ENCODE peak calls at places on chromosomes 2 and 18, in eight cellular contexts. K, O, T, Z, W, U, H and J are unnamed samples.

GRCh38 chr18:58581265-58581664 is 47.6 kb downstream of the ALPK2 start:
- DNase-seq in U (peak), T (peak), H (no peak), K (peak), W (peak), Z (peak), O (no peak), J (no peak)

GRCh38 chr2:215293879-215294278 is 18.0 kb upstream of the ATIC start:
- DNase-seq in H (no peak), U (no peak), W (no peak), O (no peak), K (no peak), Z (no peak), T (no peak), J (no peak)

GRCh38 chr18:22398464-22398863 is 19.3 kb downstream of the CTAGE1 start:
- DNase-seq in T (no peak), U (no peak), K (peak), Z (no peak), W (no peak), H (no peak), O (no peak), J (no peak)

GRCh38 chr2:233419626-233420431 is 65.5 kb downstream of the DGKD start:
- DNase-seq in Z (no peak), W (no peak), K (peak), U (no peak), O (peak), T (no peak), H (no peak), J (no peak)

GRCh38 chr18:27996792-27997191 is 180.1 kb downstream of the CDH2 start:
- DNase-seq in H (no peak), U (no peak), Z (peak), K (peak), W (no peak), T (no peak), O (no peak), J (no peak)

GRCh38 chr2:233486778-233487552 is 79.6 kb downstream of the USP40 start:
- DNase-seq in K (peak), H (no peak), W (peak), O (no peak), Z (peak), T (peak), U (no peak), J (no peak)

GRCh38 chr2:205586626-205587025 is 95.7 kb upstream of the NRP2 start:
- DNase-seq in K (no peak), W (no peak), H (no peak), T (no peak), U (no peak), O (no peak), Z (no peak), J (no peak)

GRCh38 chr18:9147440-9148238 is 11.1 kb downstream of the ANKRD12 start:
- DNase-seq in T (peak), U (no peak), W (peak), K (peak), H (no peak), O (peak), Z (peak), J (peak)

GRCh38 chr18:70373062-70373519 is 84.2 kb downstream of the SOCS6 start:
- DNase-seq in T (peak), W (peak), K (peak), Z (peak), H (no peak), O (no peak), U (no peak), J (no peak)

GRCh38 chr18:9081940-9082339 is 20.6 kb upstream of the NDUFV2 start:
- DNase-seq in T (no peak), U (no peak), H (no peak), W (no peak), K (no peak), O (no peak), Z (no peak), J (no peak)

GRCh38 chr2:212173771-212174510 is 364.7 kb downstream of the ERBB4 start:
- DNase-seq in W (no peak), H (no peak), O (no peak), T (no peak), Z (no peak), U (no peak), K (no peak), J (no peak)

GRCh38 chr2:182824759-182825143 is 41.7 kb downstream of the FRZB start:
- DNase-seq in T (no peak), Z (no peak), U (no peak), W (no peak), H (no peak), K (no peak), O (no peak), J (no peak)

GRCh38 chr2:175807031-175807873 is 194.8 kb downstream of the LNPK start:
- DNase-seq in W (no peak), U (no peak), O (no peak), Z (peak), H (no peak), K (peak), T (no peak), J (no peak)

GRCh38 chr2:8935984-8936383 is 67.5 kb downstream of the MBOAT2 start:
- DNase-seq in U (no peak), K (no peak), T (no peak), H (no peak), W (no peak), O (no peak), Z (no peak), J (no peak)

GRCh38 chr2:233979748-233980147 is 62.6 kb downstream of the TRPM8 start:
- DNase-seq in W (no peak), U (no peak), H (no peak), T (no peak), O (no peak), Z (peak), K (no peak), J (no peak)

GRCh38 chr18:75654928-75655745 is 227.6 kb upstream of the SMIM21 start:
- DNase-seq in U (no peak), W (no peak), Z (no peak), O (no peak), T (no peak), K (peak), H (no peak), J (no peak)

DNA sequence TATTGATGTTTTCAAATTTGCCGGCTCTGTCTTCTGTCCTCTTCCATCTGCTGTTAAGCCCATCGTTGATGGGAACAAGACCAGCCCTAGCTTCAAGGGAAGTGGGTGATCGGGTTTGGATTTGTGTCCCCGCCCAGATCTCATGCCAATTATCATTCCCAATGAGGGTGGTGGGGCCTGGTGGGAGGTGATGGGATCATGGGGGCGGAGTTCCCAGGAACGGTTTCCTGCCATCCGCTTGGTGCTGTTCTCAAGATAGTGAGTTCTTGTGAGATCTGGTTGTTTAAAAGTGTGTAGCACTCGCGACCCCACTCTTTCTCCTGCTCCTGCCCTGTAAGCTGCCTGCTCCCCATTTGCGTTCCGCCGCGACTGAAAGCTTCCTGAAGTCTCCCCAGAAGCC is 9.5 kb downstream of the ASB18 start:
- DNase-seq in T (no peak), K (no peak), W (no peak), H (no peak), O (no peak), U (peak), Z (no peak), J (no peak)
- TF ChIP-seq CTCF in T (no peak), K (no peak), W (no peak), H (no peak), O (no peak), U (no peak), Z (no peak), J (no peak)

GRCh38 chr18:73365018-73365417 is 497.2 kb upstream of the NETO1 start:
- DNase-seq in U (no peak), K (peak), Z (peak), T (peak), W (no peak), H (no peak), O (no peak), J (no peak)

GRCh38 chr18:73366713-73367112 is 498.9 kb upstream of the NETO1 start:
- DNase-seq in O (no peak), U (no peak), K (no peak), Z (no peak), T (no peak), W (no peak), H (no peak), J (no peak)
- TF ChIP-seq CTCF in O (no peak), U (no peak), K (no peak), Z (no peak), T (no peak), W (no peak), H (no peak), J (no peak)

GRCh38 chr18:49973592-49973991 is 160.3 kb upstream of the ACAA2 start:
- DNase-seq in K (no peak), H (no peak), W (no peak), O (no peak), Z (no peak), U (no peak), T (no peak), J (no peak)
- TF ChIP-seq CTCF in K (no peak), H (no peak), W (no peak), O (no peak), Z (no peak), U (no peak), T (no peak), J (no peak)

DNA sequence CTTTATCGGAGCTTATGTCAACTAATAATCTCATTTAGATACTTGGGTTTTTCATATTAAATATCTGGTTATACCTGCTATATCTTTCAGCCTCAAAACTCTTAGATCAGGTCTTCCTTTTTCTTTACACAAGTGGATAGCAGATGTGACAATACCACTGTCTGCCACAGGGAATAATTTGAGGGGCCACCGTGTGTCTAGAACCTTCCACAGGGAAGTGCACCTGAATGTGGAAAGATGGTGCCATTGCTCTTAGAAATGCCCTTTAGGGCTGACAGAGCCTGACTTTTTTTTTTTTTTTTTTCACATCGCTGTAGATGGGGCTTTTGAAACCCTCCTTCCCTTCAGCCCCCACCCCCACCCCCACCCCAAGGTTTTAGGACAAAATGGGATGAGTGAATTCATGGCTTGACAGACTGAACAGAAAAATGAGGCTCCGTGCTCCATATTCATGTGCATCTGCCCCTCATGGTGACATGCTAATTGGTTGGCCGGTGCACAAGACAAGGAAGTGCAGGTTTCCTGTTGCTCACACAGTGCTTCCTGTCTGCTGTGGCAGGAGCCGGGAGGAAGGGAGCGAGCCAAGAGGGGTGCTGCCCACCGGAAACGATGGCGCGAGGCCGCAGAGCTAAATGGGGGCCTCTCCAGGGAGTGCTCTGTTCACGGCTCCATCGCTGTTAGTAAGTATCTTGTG is 246.0 kb downstream of the LDLRAD4 start:
- DNase-seq in W (no peak), K (peak), H (no peak), U (no peak), T (no peak), O (peak), Z (no peak), J (peak)
- TF ChIP-seq CTCF in W (no peak), K (no peak), H (no peak), U (no peak), T (no peak), O (peak), Z (no peak), J (no peak)

DNA sequence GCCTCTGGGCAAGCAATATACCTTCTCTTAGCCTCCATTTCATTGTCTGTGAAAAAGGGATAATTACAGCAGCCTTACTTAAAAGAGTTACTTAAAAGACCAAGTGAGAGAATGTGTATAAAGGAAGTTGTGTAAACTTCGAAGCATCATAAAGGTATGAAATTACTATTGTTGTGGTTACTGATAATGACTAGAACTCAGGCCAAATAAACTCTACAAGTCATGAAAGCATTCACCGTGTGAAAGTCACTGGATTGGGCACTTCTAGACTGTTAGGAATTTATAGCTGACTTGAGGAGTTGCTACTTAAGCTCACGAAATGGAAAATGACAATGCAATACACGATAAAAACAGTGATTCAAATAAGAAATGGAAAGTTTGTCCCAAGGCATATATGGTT is 67.4 kb upstream of the HAAO start:
- DNase-seq in O (no peak), Z (no peak), T (no peak), W (no peak), H (no peak), K (peak), U (no peak), J (no peak)
- TF ChIP-seq CTCF in O (no peak), Z (no peak), T (no peak), W (no peak), H (no peak), K (no peak), U (no peak), J (no peak)

DNA sequence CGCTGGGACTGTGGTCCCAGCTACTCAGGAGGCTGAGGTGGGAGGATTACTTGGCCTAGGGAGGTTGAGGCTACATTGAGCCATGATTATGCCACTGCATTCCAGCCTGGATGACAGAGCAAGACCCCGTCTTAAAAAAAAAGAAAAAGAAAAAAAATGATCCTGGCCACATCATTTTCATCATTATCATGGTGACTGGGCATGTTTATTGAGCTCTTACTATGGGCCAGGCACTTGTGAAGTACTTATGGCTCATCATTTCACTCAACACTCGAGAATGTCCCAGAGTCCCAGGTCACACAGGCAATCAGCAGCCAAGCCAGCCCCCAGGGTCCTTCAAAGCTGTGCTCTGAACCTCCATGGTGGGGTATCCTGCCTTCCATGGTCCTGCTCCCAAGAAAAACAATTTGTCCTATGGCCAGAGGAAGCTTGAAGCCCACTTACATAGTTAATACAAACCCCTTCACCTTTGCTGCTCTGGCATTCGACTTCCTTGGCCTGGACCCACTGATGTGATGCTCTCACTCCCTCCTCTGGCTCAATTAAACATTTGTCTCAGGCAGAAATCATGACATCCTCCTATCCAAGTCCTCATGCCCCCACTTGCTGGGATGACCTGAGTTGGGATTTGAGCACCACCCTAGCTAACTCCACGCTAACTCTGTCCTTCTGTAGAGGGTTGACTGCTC is 3.8 kb upstream of the CNNM4 start:
- DNase-seq in W (peak), U (no peak), H (no peak), O (no peak), T (no peak), K (no peak), Z (no peak), J (no peak)
- TF ChIP-seq CTCF in W (no peak), U (no peak), H (no peak), O (no peak), T (no peak), K (no peak), Z (peak), J (no peak)

DNA sequence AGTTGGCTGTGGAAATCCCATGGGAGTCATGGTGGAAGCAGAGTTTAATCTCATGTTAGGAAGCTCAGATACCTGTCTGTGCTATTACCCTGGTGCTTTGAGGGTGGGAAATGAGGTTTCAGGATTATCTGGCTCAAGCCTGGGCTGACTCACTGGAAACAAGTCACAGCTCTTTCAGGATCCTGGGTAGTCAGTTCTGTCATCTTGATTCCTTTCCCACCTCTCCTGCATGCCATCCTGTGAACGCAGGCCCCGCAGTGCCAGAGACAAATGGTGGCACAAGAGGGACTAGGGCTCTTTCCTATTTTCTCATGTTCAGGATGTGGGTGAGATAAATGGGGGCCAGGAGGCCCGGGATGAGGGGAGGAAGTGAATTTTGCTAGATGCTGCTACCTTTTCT is 3.7 kb upstream of the FAM136A start:
- DNase-seq in T (no peak), W (peak), K (no peak), O (no peak), H (no peak), Z (no peak), U (no peak), J (no peak)
- TF ChIP-seq CTCF in T (no peak), W (no peak), K (no peak), O (no peak), H (no peak), Z (no peak), U (no peak), J (no peak)